ENCODE peak calls at places on chromosomes 16 and 17, in seven cellular contexts. J is germinal center, Z is GM20000, O is NCI-H460, T is non-pigmented ciliary epithelial cell, B is B cell, W is ovary. G is an unnamed sample.

GRCh38 chr16:64356267-64356666 is 765.6 kb downstream of the CDH11 start:
- DNase-seq in B (no peak), W (no peak), J (no peak), O (no peak), T (peak; percentile 55), Z (no peak), G (peak; percentile 95)

GRCh38 chr17:77385750-77386501 is 245.2 kb downstream of the SEC14L1 start:
- DNase-seq in J (no peak), T (no peak), Z (no peak), O (no peak), B (no peak), W (peak; percentile 56), G (peak; percentile 36)

GRCh38 chr17:32523017-32523680 is 36.4 kb downstream of the CDK5R1 start:
- DNase-seq in B (peak; percentile 81), Z (peak; percentile 78), J (peak; percentile 76), O (no peak), T (no peak), W (no peak), G (no peak)

GRCh38 chr16:81214745-81215166 is 23.7 kb upstream of the BCO1 start:
- DNase-seq in T (no peak), B (no peak), Z (no peak), W (no peak), J (no peak), O (no peak), G (peak; percentile 13)

GRCh38 chr16:84832488-84833141 is 12.8 kb downstream of the CRISPLD2 start:
- DNase-seq in O (no peak), B (no peak), W (peak; percentile 96), J (no peak), Z (no peak), T (peak; percentile 89), G (peak; percentile 93)

GRCh38 chr17:76461765-76462555 is 5.4 kb upstream of the AANAT start:
- DNase-seq in W (no peak), T (no peak), Z (no peak), O (no peak), J (no peak), B (no peak), G (no peak)

GRCh38 chr17:58995247-58995940 is 111.3 kb downstream of the TRIM37 start:
- DNase-seq in W (no peak), T (no peak), J (no peak), B (no peak), Z (no peak), O (no peak), G (no peak)

GRCh38 chr17:64507418-64507766 is 615 bp downstream of the CEP95 start:
- DNase-seq in O (peak; percentile 46), J (peak; percentile 72), T (peak; percentile 51), Z (peak; percentile 56), B (peak; percentile 64), W (no peak), G (peak; percentile 72)

GRCh38 chr16:50942143-50942542 is 200.3 kb downstream of the CYLD start:
- DNase-seq in T (no peak), J (no peak), O (no peak), B (no peak), Z (no peak), W (no peak), G (no peak)

GRCh38 chr17:40111221-40112128 is 10.3 kb upstream of the MSL1 start:
- DNase-seq in O (peak; percentile 92), J (peak; percentile 83), T (no peak), B (peak; percentile 76), Z (peak; percentile 82), W (peak; percentile 95), G (peak; percentile 92)

GRCh38 chr17:81039096-81039495 is 4.1 kb downstream of the BAIAP2 start:
- DNase-seq in W (no peak), B (no peak), Z (no peak), J (no peak), T (no peak), O (no peak), G (no peak)

GRCh38 chr17:47368262-47368661 is 44.5 kb downstream of the EFCAB13 start:
- DNase-seq in Z (no peak), O (no peak), J (no peak), T (no peak), B (no peak), W (no peak), G (no peak)

GRCh38 chr16:2147981-2148671 is at the start of gene RAB26:
- DNase-seq in O (peak; percentile 78), J (peak; percentile 66), T (no peak), B (peak; percentile 81), W (peak; percentile 81), Z (peak; percentile 76), G (peak; percentile 83)

GRCh38 chr17:40110026-40110425 is 9.6 kb upstream of the NR1D1 start:
- DNase-seq in B (no peak), J (no peak), Z (no peak), T (no peak), O (no peak), W (no peak), G (no peak)

GRCh38 chr17:72362466-72363335 is 241.9 kb downstream of the SOX9 start:
- DNase-seq in B (no peak), T (no peak), Z (no peak), O (no peak), W (no peak), J (no peak), G (peak; percentile 98)

GRCh38 chr17:12088035-12088434 is 67.4 kb downstream of the MAP2K4 start:
- DNase-seq in O (no peak), Z (no peak), T (no peak), B (no peak), J (no peak), W (no peak), G (peak; percentile 29)

GRCh38 chr16:88619859-88620655 is 18.3 kb upstream of the IL17C start:
- DNase-seq in O (no peak), J (no peak), Z (no peak), W (no peak), B (no peak), T (peak; percentile 37), G (no peak)

GRCh38 chr17:43784068-43784467 is 3.8 kb downstream of the CFAP97D1 start:
- DNase-seq in T (no peak), B (no peak), Z (no peak), W (no peak), J (no peak), O (no peak), G (peak; percentile 62)

GRCh38 chr17:15659663-15660062 is 24.4 kb downstream of the TRIM16 start:
- DNase-seq in T (no peak), O (no peak), B (no peak), W (no peak), Z (no peak), J (no peak), G (peak; percentile 93)

GRCh38 chr16:85539084-85539483 is 74.0 kb upstream of the GSE1 start:
- DNase-seq in O (no peak), Z (no peak), B (no peak), J (no peak), T (no peak), W (no peak), G (no peak)

GRCh38 chr17:39661044-39661406 is 4.1 kb upstream of the TCAP start:
- DNase-seq in B (no peak), Z (no peak), W (no peak), T (no peak), J (no peak), O (no peak), G (no peak)

GRCh38 chr17:10121971-10122707 is 76.3 kb downstream of the GAS7 start:
- DNase-seq in J (no peak), O (no peak), W (no peak), T (no peak), Z (peak; percentile 49), B (peak; percentile 60), G (no peak)

GRCh38 chr17:74245145-74245817 is 28.8 kb upstream of the DNAI2 start:
- DNase-seq in Z (no peak), B (no peak), J (no peak), O (no peak), W (no peak), T (no peak), G (no peak)

GRCh38 chr17:59439261-59439660 is 107.8 kb downstream of the YPEL2 start:
- DNase-seq in O (no peak), B (no peak), Z (no peak), W (no peak), J (no peak), T (no peak), G (peak; percentile 64)

GRCh38 chr17:79975498-79976134 is 60.1 kb downstream of the TBC1D16 start:
- DNase-seq in O (no peak), T (no peak), W (no peak), J (no peak), Z (no peak), B (no peak), G (no peak)

GRCh38 chr16:14564881-14565687 is 65.0 kb downstream of the PARN start:
- DNase-seq in Z (no peak), W (no peak), B (no peak), J (no peak), T (no peak), O (no peak), G (no peak)

GRCh38 chr17:38452719-38453118 is 24.5 kb downstream of the ARHGAP23 start:
- DNase-seq in O (no peak), Z (no peak), J (no peak), T (no peak), B (no peak), W (no peak), G (no peak)

GRCh38 chr17:76697702-76698465 is 12.9 kb downstream of the MXRA7 start:
- DNase-seq in T (no peak), O (no peak), W (peak; percentile 59), B (no peak), J (no peak), Z (no peak), G (peak; percentile 67)

GRCh38 chr17:68623811-68624210 is 22.6 kb upstream of the FAM20A start:
- DNase-seq in J (no peak), O (no peak), B (no peak), T (no peak), Z (no peak), W (no peak), G (no peak)

GRCh38 chr16:4689864-4690704 is 3.3 kb upstream of the NUDT16L1 start:
- DNase-seq in Z (no peak), O (no peak), B (no peak), W (peak; percentile 42), J (no peak), T (no peak), G (no peak)

GRCh38 chr17:50057521-50057991 is 1.6 kb downstream of the ITGA3 start:
- DNase-seq in B (no peak), O (no peak), W (no peak), J (no peak), Z (no peak), T (no peak), G (no peak)

G was measured in kidney tubule cell.